ENCODE peak calls at places on chromosomes 13 and 19, in nine cellular contexts. J is islet precursor cell, O is tibial artery, S is mesothelial cell of epicardium, G is PC-3, P is heart left ventricle, L is RKO, E is iris pigment epithelial cell, A is Right ventricle myocardium superior. Z is an unnamed sample.

GRCh38 chr19:1470864-1471513 is 8.0 kb downstream of the C19orf25 start:
- DNase-seq in L (peak), J (no peak), E (no peak), O (no peak), G (peak), A (no peak), P (no peak), S (no peak), Z (peak)

GRCh38 chr19:50514346-50515167 is 844 bp upstream of the ASPDH start:
- DNase-seq in J (no peak), A (peak), O (no peak), P (no peak), G (no peak), S (no peak), E (no peak), L (no peak), Z (peak)

GRCh38 chr13:42258747-42259146 is 13.2 kb upstream of the AKAP11 start:
- DNase-seq in O (no peak), A (no peak), G (no peak), P (no peak), S (no peak), J (peak), E (no peak), L (no peak), Z (no peak)

GRCh38 chr19:18416778-18417249 is 2.4 kb upstream of the SSBP4 start:
- DNase-seq in G (peak), E (peak), L (peak), A (peak), S (peak), O (peak), J (peak), P (peak), Z (peak)

GRCh38 chr13:40520916-40521315 is 145.5 kb downstream of the FOXO1 start:
- DNase-seq in G (no peak), E (no peak), J (no peak), L (no peak), S (no peak), O (no peak), A (no peak), P (no peak), Z (no peak)

GRCh38 chr19:1091544-1092175 is 3.5 kb downstream of the POLR2E start:
- DNase-seq in G (no peak), A (no peak), S (no peak), P (no peak), J (no peak), E (no peak), L (no peak), O (no peak), Z (peak)

GRCh38 chr19:3692141-3693029 is 7.9 kb downstream of the PIP5K1C start:
- DNase-seq in J (no peak), L (no peak), G (peak), P (no peak), S (no peak), O (no peak), E (no peak), A (no peak), Z (no peak)

GRCh38 chr13:51317262-51317661 is 22.2 kb upstream of the SERPINE3 start:
- DNase-seq in E (peak), J (no peak), O (no peak), P (no peak), S (no peak), A (no peak), L (no peak), G (peak), Z (no peak)

GRCh38 chr13:43245374-43245964 is 222.1 kb downstream of the DNAJC15 start:
- DNase-seq in S (no peak), O (no peak), P (no peak), A (no peak), J (no peak), L (no peak), E (peak), G (peak), Z (no peak)

GRCh38 chr19:2775556-2776430 is 7.3 kb downstream of the SGTA start:
- DNase-seq in J (no peak), G (no peak), O (peak), S (no peak), E (peak), P (peak), A (peak), L (no peak), Z (peak)

GRCh38 chr13:65292488-65292901 is 1937.6 kb downstream of the PCDH9 start:
- DNase-seq in G (peak), E (peak), J (peak), A (no peak), O (no peak), P (no peak), L (peak), S (no peak), Z (no peak)

GRCh38 chr19:40693896-40694295 is 3.4 kb upstream of the NUMBL start:
- DNase-seq in P (no peak), L (no peak), S (no peak), J (no peak), G (no peak), E (no peak), O (no peak), A (peak), Z (no peak)

GRCh38 chr13:107680115-107680514 is 535.2 kb downstream of the LIG4 start:
- DNase-seq in P (no peak), S (no peak), L (no peak), A (no peak), O (no peak), E (peak), G (peak), J (no peak), Z (no peak)

GRCh38 chr19:15177269-15178116 is 23.3 kb downstream of the NOTCH3 start:
- DNase-seq in S (peak), L (peak), G (peak), J (peak), A (peak), E (peak), P (peak), O (peak), Z (peak)

GRCh38 chr19:17490411-17490810 is 20.1 kb downstream of the SLC27A1 start:
- DNase-seq in L (no peak), E (no peak), S (no peak), O (no peak), P (no peak), A (no peak), J (no peak), G (no peak), Z (no peak)

GRCh38 chr19:2315818-2316353 is 7.9 kb upstream of the LINGO3 start:
- DNase-seq in E (peak), O (peak), G (peak), A (peak), S (no peak), P (peak), J (peak), L (no peak), Z (peak)

GRCh38 chr19:52307275-52307674 is 10.3 kb downstream of the ZNF480 start:
- DNase-seq in G (no peak), A (no peak), O (no peak), P (no peak), S (no peak), L (no peak), E (peak), J (no peak), Z (no peak)

GRCh38 chr13:113348591-113348990 is 15.3 kb downstream of the GRTP1 start:
- DNase-seq in S (no peak), G (no peak), P (no peak), J (peak), L (no peak), A (no peak), E (no peak), O (no peak), Z (no peak)

GRCh38 chr19:41548954-41549688 is 26.8 kb upstream of the CEACAM21 start:
- DNase-seq in P (no peak), E (no peak), A (no peak), S (no peak), J (peak), G (no peak), L (no peak), O (no peak), Z (no peak)

GRCh38 chr19:55014714-55015113 is 23.4 kb downstream of the GP6 start:
- DNase-seq in O (no peak), L (no peak), S (no peak), P (peak), A (peak), E (no peak), J (no peak), G (peak), Z (peak)

GRCh38 chr19:14409157-14410053 is 9.7 kb downstream of the DDX39A start:
- DNase-seq in P (no peak), J (no peak), L (no peak), A (no peak), G (no peak), E (no peak), O (no peak), S (no peak), Z (peak)

GRCh38 chr13:113026391-113026910 is 57.4 kb downstream of the MCF2L start:
- DNase-seq in E (no peak), G (no peak), J (no peak), O (no peak), S (no peak), P (no peak), L (no peak), A (no peak), Z (no peak)

GRCh38 chr19:41324921-41325639 is 15.1 kb downstream of the CCDC97 start:
- DNase-seq in A (peak), S (peak), L (peak), E (peak), P (peak), O (peak), J (peak), G (peak), Z (peak)

GRCh38 chr19:15871570-15871969 is 26.3 kb downstream of the CYP4F2 start:
- DNase-seq in E (no peak), S (no peak), G (no peak), J (no peak), A (no peak), P (no peak), L (no peak), O (no peak), Z (no peak)

GRCh38 chr19:46487178-46487801 is 8.4 kb downstream of the PNMA8B start:
- DNase-seq in L (no peak), G (no peak), A (no peak), S (no peak), E (no peak), O (no peak), J (no peak), P (no peak), Z (peak)

GRCh38 chr13:113029061-113029445 is 60.0 kb downstream of the MCF2L start:
- DNase-seq in L (no peak), S (no peak), J (no peak), P (no peak), G (no peak), A (no peak), E (no peak), O (no peak), Z (no peak)

GRCh38 chr19:18437481-18438330 is at the start of gene ISYNA1:
- DNase-seq in A (peak), P (peak), E (peak), O (no peak), S (peak), G (peak), L (no peak), J (peak), Z (peak)

GRCh38 chr13:76965759-76966421 is 17.6 kb downstream of the ACOD1 start:
- DNase-seq in O (peak), E (peak), L (no peak), A (peak), G (peak), J (peak), S (peak), P (peak), Z (peak)

GRCh38 chr13:97250560-97250959 is 28.4 kb downstream of the MBNL2 start:
- DNase-seq in E (no peak), P (no peak), G (no peak), J (no peak), O (no peak), A (no peak), S (no peak), L (no peak), Z (no peak)

GRCh38 chr19:29545866-29546582 is 20.2 kb downstream of the VSTM2B start:
- DNase-seq in L (no peak), A (no peak), J (no peak), E (no peak), S (no peak), G (no peak), O (peak), P (no peak), Z (no peak)

GRCh38 chr13:99296270-99296865 is 10.8 kb downstream of the GPR183 start:
- DNase-seq in J (no peak), O (no peak), A (no peak), E (peak), L (no peak), G (no peak), S (no peak), P (no peak), Z (no peak)

GRCh38 chr19:38977445-38978314 is 2.1 kb upstream of the FBXO17 start:
- DNase-seq in P (no peak), E (peak), G (no peak), L (no peak), S (no peak), J (peak), O (no peak), A (no peak), Z (no peak)

GRCh38 chr13:103996733-103997132 is 930.5 kb upstream of the SLC10A2 start:
- DNase-seq in S (no peak), A (no peak), J (no peak), P (no peak), O (no peak), E (no peak), G (no peak), L (no peak), Z (no peak)

GRCh38 chr13:44903596-44903995 is 85.7 kb downstream of the NUFIP1 start:
- DNase-seq in E (peak), L (no peak), G (no peak), O (peak), J (peak), A (peak), P (peak), S (no peak), Z (peak)

GRCh38 chr19:29329460-29330134 is 116.6 kb upstream of the UQCRFS1 start:
- DNase-seq in J (peak), O (no peak), G (peak), P (no peak), S (no peak), L (peak), E (no peak), A (no peak), Z (no peak)

GRCh38 chr19:1618157-1619093 is 13.2 kb upstream of the UQCR11 start:
- DNase-seq in J (peak), A (no peak), E (peak), G (peak), P (no peak), O (no peak), L (peak), S (no peak), Z (peak)

Z was measured in left ventricle myocardium superior.